ENCODE peak calls at places on chromosomes 16 and 17, in four cellular contexts. C, Z, J and S are unnamed samples.

GRCh38 chr16:17162560-17162959 is 308.2 kb downstream of the XYLT1 start:
- DNase-seq in C (no peak), Z (no peak), J (no peak), S (no peak)

GRCh38 chr17:58153046-58153445 is 4.9 kb downstream of the OR4D1 start:
- DNase-seq in C (peak), Z (no peak), J (no peak), S (no peak)

GRCh38 chr17:73348824-73349095 is 37.0 kb upstream of the CDC42EP4 start:
- DNase-seq in C (no peak), Z (no peak), J (no peak), S (no peak)

GRCh38 chr16:69924777-69925191 is 26.4 kb upstream of the CLEC18A start:
- DNase-seq in C (no peak), Z (peak), J (no peak), S (no peak)

GRCh38 chr17:20040216-20040615 is 31.1 kb downstream of the SPECC1 start:
- DNase-seq in C (no peak), Z (no peak), J (no peak), S (no peak)

GRCh38 chr16:67000384-67001158 is 12.2 kb downstream of the CES4A start:
- DNase-seq in C (peak), Z (no peak), J (peak), S (no peak)

GRCh38 chr16:75472908-75473877 is 8.7 kb upstream of the TMEM170A start:
- DNase-seq in C (no peak), Z (no peak), J (no peak), S (no peak)

GRCh38 chr16:627458-628239 is 3.1 kb upstream of the WFIKKN1 start:
- DNase-seq in C (no peak), Z (no peak), J (no peak), S (no peak)

GRCh38 chr17:78490156-78490555 is 87.0 kb downstream of the DNAH17 start:
- DNase-seq in C (no peak), Z (no peak), J (no peak), S (no peak)

GRCh38 chr16:8720080-8720966 is 45.9 kb downstream of the ABAT start:
- DNase-seq in C (peak), Z (no peak), J (no peak), S (no peak)

DNA sequence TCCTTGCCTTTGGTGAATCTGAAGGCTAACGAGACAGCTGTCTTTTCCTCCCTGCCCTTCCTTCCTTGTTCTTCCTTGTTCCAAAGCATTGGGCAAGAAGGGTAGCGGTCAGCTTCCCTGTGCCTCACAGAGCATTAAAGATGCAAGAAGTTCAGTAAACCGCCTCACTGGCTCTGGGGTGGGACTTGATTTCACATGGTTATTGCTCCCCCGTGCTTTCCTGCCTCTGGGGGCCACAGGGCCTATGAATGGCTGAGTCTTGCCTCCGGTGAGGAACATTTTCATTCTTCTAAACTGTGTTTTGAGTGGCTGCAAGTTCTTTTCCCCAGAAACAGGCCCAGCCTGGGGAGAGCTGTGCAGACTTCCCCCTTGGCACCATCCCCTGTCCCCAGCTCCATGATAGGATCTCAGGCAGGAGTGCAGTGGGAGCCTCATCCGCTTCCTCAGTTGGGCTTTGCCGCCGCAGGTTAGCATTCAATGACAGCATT is 1.5 kb downstream of the YPEL2 start:
- DNase-seq in C (no peak), Z (no peak), J (peak), S (no peak)
- H3K4me3 ChIP-seq in C (peak), Z (peak), J (peak), S (peak)

DNA sequence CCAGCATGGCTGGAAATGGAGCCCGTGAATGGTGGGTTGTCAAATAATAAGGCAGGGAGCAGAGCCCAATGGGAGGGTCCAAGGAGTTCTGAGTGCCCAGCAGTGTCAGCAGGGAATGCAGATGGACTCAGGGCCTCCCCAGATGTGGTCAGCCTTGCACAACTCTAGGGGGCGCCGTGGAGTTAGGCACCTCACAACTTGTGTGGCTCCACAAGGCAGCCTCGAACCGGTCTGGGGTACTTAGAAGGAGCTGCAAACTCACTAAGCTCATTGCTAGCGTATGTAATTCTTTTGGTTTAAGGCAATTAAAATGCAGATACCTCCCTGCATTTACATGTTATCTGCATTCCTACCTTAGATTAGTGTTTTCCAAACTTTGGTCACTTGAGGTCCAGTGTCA is 18.1 kb downstream of the IRF8 start:
- DNase-seq in C (no peak), Z (no peak), J (no peak), S (no peak)
- TF ChIP-seq CTCF in C (peak), Z (peak), J (no peak), S (peak)

GRCh38 chr17:17204635-17205231 is 1.4 kb downstream of the PLD6 start:
- DNase-seq in C (no peak), Z (no peak), J (no peak), S (no peak)

GRCh38 chr17:17204041-17204591 is 2.0 kb downstream of the PLD6 start:
- DNase-seq in C (peak), Z (no peak), J (no peak), S (no peak)

GRCh38 chr17:17201907-17202306 is 4.2 kb downstream of the PLD6 start:
- DNase-seq in C (no peak), Z (no peak), J (no peak), S (no peak)

GRCh38 chr17:17201271-17201670 is 4.9 kb downstream of the PLD6 start:
- DNase-seq in C (no peak), Z (no peak), J (no peak), S (no peak)

GRCh38 chr17:17203173-17203730 is 2.9 kb downstream of the PLD6 start:
- DNase-seq in C (no peak), Z (no peak), J (no peak), S (no peak)
- H3K4me3 ChIP-seq in C (no peak), Z (no peak), J (no peak), S (no peak)

DNA sequence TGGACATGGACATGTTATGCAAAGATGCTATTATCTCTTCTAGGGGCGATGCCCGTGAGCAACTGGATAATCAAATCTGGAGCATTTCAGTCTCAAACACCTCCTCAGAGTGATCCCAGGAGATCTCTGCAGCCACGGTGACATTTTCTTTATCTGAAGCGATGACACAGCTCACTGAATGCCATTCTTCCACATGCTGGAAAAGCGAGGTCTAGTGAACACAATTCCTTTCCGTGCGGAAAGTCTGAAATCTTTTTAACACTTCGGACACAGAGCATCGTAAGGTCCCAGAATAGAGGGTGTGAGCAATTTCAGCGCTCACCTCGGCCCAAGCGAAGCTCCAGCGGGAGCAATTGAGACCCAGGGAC is 531 bp upstream of the HASPIN start:
- DNase-seq in C (no peak), Z (no peak), J (no peak), S (no peak)
- TF ChIP-seq CTCF in C (no peak), Z (no peak), J (no peak), S (no peak)

GRCh38 chr17:75348386-75349012 is 57.0 kb downstream of the GRB2 start:
- DNase-seq in C (no peak), Z (no peak), J (no peak), S (no peak)

GRCh38 chr17:75344664-75345063 is 55.4 kb upstream of the SLC25A19 start:
- DNase-seq in C (peak), Z (no peak), J (no peak), S (no peak)

GRCh38 chr17:75349589-75349988 is 55.9 kb downstream of the GRB2 start:
- DNase-seq in C (no peak), Z (no peak), J (no peak), S (no peak)

GRCh38 chr17:75345514-75346167 is 56.4 kb upstream of the SLC25A19 start:
- DNase-seq in C (peak), Z (no peak), J (no peak), S (no peak)

DNA sequence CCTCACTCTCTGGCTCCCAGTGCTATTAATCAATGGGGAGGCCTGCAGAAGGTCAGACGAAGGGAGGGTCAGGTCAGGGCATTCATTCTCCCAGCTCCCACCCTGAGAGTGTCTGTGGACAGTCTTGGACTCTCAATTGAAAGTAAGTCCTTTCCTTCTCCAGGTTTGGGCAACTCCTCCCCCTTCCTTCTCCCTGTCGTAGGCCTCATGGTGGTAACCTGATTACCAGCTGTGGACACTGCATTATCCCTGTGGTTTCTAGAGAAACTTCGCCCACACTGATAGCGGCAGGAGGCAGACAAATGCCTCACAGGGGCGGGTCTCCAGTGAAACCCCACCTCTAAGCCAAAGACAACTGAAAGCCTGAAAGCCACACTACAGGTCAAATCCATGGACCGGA is 57.7 kb upstream of the SLC25A19 start:
- DNase-seq in C (peak), Z (peak), J (no peak), S (no peak)
- H3K4me3 ChIP-seq in C (peak), Z (no peak), J (no peak), S (no peak)